ENCODE peak calls at places on chromosomes 6 and 20, in five cellular contexts. G is mucosa of descending colon; Z is effector memory CD4-positive, alpha-beta T cell; E is HepG2; D is Caco-2. O is an unnamed sample. For H3K36me3 and H3K4me1, the result is how much of the 10 kb centered on the place peaks cover.

GRCh38 chr6:138289739-138290138 is 71.4 kb upstream of the PBOV1 start:
- DNase-seq in D (peak), E (peak), G (no peak), Z (no peak), O (no peak)

GRCh38 chr6:5547571-5547970 is 286.3 kb downstream of the FARS2 start:
- DNase-seq in Z (no peak), G (no peak), D (no peak), E (no peak), O (no peak)

GRCh38 chr6:16712250-16712930 is 48.9 kb downstream of the ATXN1 start:
- DNase-seq in Z (peak), G (no peak), E (no peak), D (no peak), O (no peak)

GRCh38 chr6:26025894-26026832 is 61.1 kb upstream of the HFE start:
- DNase-seq in Z (peak), G (peak), E (peak), D (peak), O (peak)

GRCh38 chr20:18977441-18977840 is 163.9 kb downstream of the SCP2D1 start:
- DNase-seq in G (no peak), Z (no peak), D (no peak), E (no peak), O (no peak)

GRCh38 chr6:131379951-131380350 is 193.1 kb upstream of the ARG1 start:
- DNase-seq in G (no peak), E (no peak), D (no peak), Z (no peak), O (no peak)

GRCh38 chr6:122692175-122692598 is 82.0 kb downstream of the PKIB start:
- DNase-seq in G (no peak), D (peak), Z (no peak), E (no peak), O (no peak)

GRCh38 chr6:82045965-82046756 is 201.4 kb downstream of the IBTK start:
- DNase-seq in D (no peak), Z (no peak), G (no peak), E (no peak), O (no peak)

GRCh38 chr20:14543040-14543439 is 205.6 kb upstream of the FLRT3 start:
- DNase-seq in E (no peak), Z (no peak), D (no peak), G (no peak), O (no peak)

GRCh38 chr20:61759286-61760065 is 306.2 kb downstream of the TAF4 start:
- DNase-seq in E (no peak), G (no peak), D (peak), Z (no peak), O (no peak)

GRCh38 chr6:6686748-6687601 is 98.5 kb downstream of the LY86 start:
- DNase-seq in G (peak), D (peak), Z (no peak), E (peak), O (peak)

GRCh38 chr6:170437719-170438401 is 115.2 kb downstream of the PSMB1 start:
- DNase-seq in Z (no peak), D (no peak), G (no peak), E (no peak), O (no peak)

GRCh38 chr6:3453410-3453809 is 3.4 kb downstream of the SLC22A23 start:
- DNase-seq in G (no peak), E (no peak), Z (no peak), D (no peak), O (no peak)

GRCh38 chr6:80605165-80605989 is 498.9 kb downstream of the BCKDHB start:
- DNase-seq in Z (no peak), G (no peak), D (no peak), E (peak), O (no peak)

GRCh38 chr6:163741743-163742363 is 327.3 kb downstream of the QKI start:
- DNase-seq in G (no peak), E (no peak), Z (no peak), D (no peak), O (no peak)

GRCh38 chr6:113318553-113318952 is 538.6 kb upstream of the MARCKS start:
- DNase-seq in G (no peak), E (no peak), Z (no peak), D (no peak), O (no peak)

GRCh38 chr6:34695729-34696188 is 808 bp downstream of the ILRUN start:
- DNase-seq in Z (no peak), E (no peak), D (no peak), G (no peak), O (no peak)

GRCh38 chr6:116251568-116252384 is 2.1 kb downstream of the TSPYL4 start:
- DNase-seq in D (no peak), G (no peak), Z (no peak), E (no peak), O (peak)

GRCh38 chr20:44109951-44110361 is 77.0 kb downstream of the JPH2 start:
- DNase-seq in Z (no peak), D (peak), E (no peak), G (no peak), O (no peak)

GRCh38 chr6:144898741-144899140 is 613.6 kb downstream of the UTRN start:
- DNase-seq in D (no peak), E (no peak), Z (no peak), G (no peak), O (no peak)

GRCh38 chr6:71544028-71544427 is 255.4 kb downstream of the OGFRL1 start:
- DNase-seq in D (no peak), Z (no peak), G (no peak), E (no peak), O (no peak)

GRCh38 chr6:46815130-46815529 is 21.9 kb downstream of the MEP1A start:
- DNase-seq in E (no peak), D (no peak), Z (no peak), G (peak), O (no peak)

GRCh38 chr20:63969851-63970713 is at the start of gene ZNF512B:
- DNase-seq in D (peak), Z (no peak), G (peak), E (peak), O (peak)

GRCh38 chr6:11648436-11648775 is 110.9 kb downstream of the TMEM170B start:
- DNase-seq in Z (no peak), G (no peak), E (no peak), D (no peak), O (no peak)

GRCh38 chr6:117706504-117706903 is 31.2 kb downstream of the NUS1 start:
- DNase-seq in D (no peak), G (no peak), E (no peak), Z (no peak), O (no peak)
- H3K4me3 ChIP-seq in D (no peak), G (no peak), E (no peak), Z (no peak), O (no peak)

GRCh38 chr20:31717478-31717946 is 5.2 kb downstream of the BCL2L1 start:
- DNase-seq in Z (no peak), E (no peak), D (no peak), G (no peak), O (no peak)
- H3K36me3 ChIP-seq in Z (under half), E (under half), D (under half), G (under half), O (under half)

GRCh38 chr6:119040636-119041035 is 37.8 kb downstream of the FAM184A start:
- DNase-seq in E (no peak), G (no peak), Z (no peak), D (no peak), O (peak)
- H3K4me1 ChIP-seq in E (under half), G (under half), Z (under half), D (under half), O (under half)

GRCh38 chr6:112251170-112251945 is 3.0 kb downstream of the LAMA4 start:
- DNase-seq in D (no peak), G (no peak), E (no peak), Z (no peak), O (no peak)
- H3K4me3 ChIP-seq in D (no peak), G (no peak), E (no peak), Z (no peak), O (no peak)

GRCh38 chr20:17941826-17942196 is 26.8 kb downstream of the SNX5 start:
- DNase-seq in Z (no peak), D (no peak), G (no peak), E (no peak), O (no peak)
- H3K36me3 ChIP-seq in Z (under half), D (under half), G (under half), E (under half), O (half or more)

GRCh38 chr6:90100059-90100665 is 196.5 kb downstream of the BACH2 start:
- DNase-seq in E (no peak), Z (no peak), G (no peak), D (no peak), O (no peak)
- H3K4me1 ChIP-seq in E (under half), Z (under half), G (under half), D (under half), O (under half)

DNA sequence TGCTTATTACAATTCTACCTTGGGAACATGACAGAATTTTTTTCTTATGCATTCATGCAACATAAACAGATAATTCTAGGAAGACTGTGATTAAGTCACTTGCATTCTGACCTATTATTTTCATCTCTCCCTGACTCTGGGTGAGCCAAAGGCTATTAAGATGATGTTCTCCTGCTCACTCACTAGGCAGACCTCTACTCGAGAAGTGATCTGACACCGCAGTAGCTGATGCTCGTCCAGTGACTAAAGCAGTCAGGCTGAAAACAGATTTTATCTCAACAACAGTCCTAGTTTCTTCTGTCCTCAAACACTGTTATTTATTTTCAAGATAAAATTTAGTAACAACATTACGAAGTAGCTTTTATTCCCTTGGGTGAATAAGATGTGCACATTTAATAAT is 17.3 kb downstream of the NAA20 start:
- DNase-seq in G (no peak), E (no peak), Z (no peak), D (no peak), O (no peak)
- H3K4me3 ChIP-seq in G (no peak), E (no peak), Z (no peak), D (no peak), O (no peak)

GRCh38 chr6:42938428-42938796 is 9.1 kb downstream of the CNPY3 start:
- DNase-seq in Z (no peak), E (no peak), D (no peak), G (no peak), O (no peak)
- H3K36me3 ChIP-seq in Z (half or more), E (under half), D (under half), G (under half), O (under half)

GRCh38 chr20:53755733-53756523 is 162.3 kb upstream of the ZNF217 start:
- DNase-seq in G (no peak), D (no peak), Z (no peak), E (no peak), O (no peak)
- H3K4me1 ChIP-seq in G (under half), D (under half), Z (under half), E (half or more), O (under half)

GRCh38 chr20:56693217-56693616 is 64.1 kb downstream of the TFAP2C start:
- DNase-seq in Z (no peak), E (no peak), G (no peak), D (no peak), O (no peak)

GRCh38 chr20:56697476-56697875 is 68.4 kb downstream of the TFAP2C start:
- DNase-seq in G (no peak), E (no peak), D (no peak), Z (no peak), O (no peak)

GRCh38 chr20:56702931-56703840 is 74.1 kb downstream of the TFAP2C start:
- DNase-seq in D (no peak), Z (no peak), E (no peak), G (no peak), O (no peak)

GRCh38 chr20:56698749-56699148 is 69.6 kb downstream of the TFAP2C start:
- DNase-seq in E (no peak), Z (no peak), G (no peak), D (no peak), O (no peak)
- H3K4me3 ChIP-seq in E (no peak), Z (no peak), G (no peak), D (no peak), O (no peak)

O was measured in HAP-1.